ENCODE peak calls at places on chromosomes 11 and 22, in four cellular contexts. S, T, G and C are unnamed samples.

GRCh38 chr22:20566420-20567260 is 59.2 kb downstream of the MED15 start:
- DNase-seq in S (no peak), T (peak; percentile 64), G (no peak), C (peak; percentile 69)

GRCh38 chr22:31211862-31212730 is at the start of gene LIMK2:
- DNase-seq in S (peak; percentile 96), T (peak; percentile 98), G (peak; percentile 99), C (peak; percentile 89)

GRCh38 chr11:61158691-61159381 is 2.4 kb downstream of the VPS37C start:
- DNase-seq in S (no peak), T (no peak), G (no peak), C (peak; percentile 50)

GRCh38 chr11:2777871-2778629 is 78.3 kb upstream of the KCNQ1OT1 start:
- DNase-seq in S (peak; percentile 89), T (peak; percentile 53), G (peak; percentile 3), C (no peak)

GRCh38 chr11:103682318-103683184 is 353.9 kb upstream of the DDI1 start:
- DNase-seq in S (peak; percentile 92), T (no peak), G (peak; percentile 68), C (peak; percentile 79)

GRCh38 chr11:12893787-12894672 is 115.1 kb upstream of the RASSF10 start:
- DNase-seq in S (no peak), T (no peak), G (peak; percentile 72), C (peak; percentile 55)

GRCh38 chr11:118878187-118878586 is 5.5 kb upstream of the CXCR5 start:
- DNase-seq in S (no peak), T (no peak), G (no peak), C (no peak)

GRCh38 chr22:30649430-30650007 is 13.9 kb downstream of the SLC35E4 start:
- DNase-seq in S (no peak), T (peak; percentile 89), G (no peak), C (peak; percentile 71)

GRCh38 chr11:86741489-86742435 is 58.6 kb upstream of the PRSS23 start:
- DNase-seq in S (no peak), T (no peak), G (no peak), C (peak; percentile 82)

GRCh38 chr22:19019679-19020032 is 83.6 kb upstream of the PRODH start:
- DNase-seq in S (no peak), T (no peak), G (no peak), C (no peak)

GRCh38 chr11:15826826-15827225 is 529.5 kb downstream of the SOX6 start:
- DNase-seq in S (peak; percentile 87), T (no peak), G (peak; percentile 87), C (peak; percentile 34)

GRCh38 chr22:36180038-36180880 is 19.7 kb upstream of the APOL3 start:
- DNase-seq in S (peak; percentile 96), T (peak; percentile 79), G (peak; percentile 91), C (peak; percentile 72)

GRCh38 chr11:71563401-71563800 is 2.0 kb upstream of the KRTAP5-10 start:
- DNase-seq in S (no peak), T (no peak), G (peak; percentile 59), C (peak; percentile 58)

GRCh38 chr11:67316882-67317364 is 13.6 kb downstream of the SSH3 start:
- DNase-seq in S (no peak), T (no peak), G (no peak), C (peak; percentile 71)

GRCh38 chr11:116357769-116358544 is 414.8 kb downstream of the BUD13 start:
- DNase-seq in S (no peak), T (no peak), G (peak; percentile 60), C (no peak)
- TF ChIP-seq CTCF in S (no peak), T (peak; percentile 45), G (peak; percentile 71), C (no peak)

DNA sequence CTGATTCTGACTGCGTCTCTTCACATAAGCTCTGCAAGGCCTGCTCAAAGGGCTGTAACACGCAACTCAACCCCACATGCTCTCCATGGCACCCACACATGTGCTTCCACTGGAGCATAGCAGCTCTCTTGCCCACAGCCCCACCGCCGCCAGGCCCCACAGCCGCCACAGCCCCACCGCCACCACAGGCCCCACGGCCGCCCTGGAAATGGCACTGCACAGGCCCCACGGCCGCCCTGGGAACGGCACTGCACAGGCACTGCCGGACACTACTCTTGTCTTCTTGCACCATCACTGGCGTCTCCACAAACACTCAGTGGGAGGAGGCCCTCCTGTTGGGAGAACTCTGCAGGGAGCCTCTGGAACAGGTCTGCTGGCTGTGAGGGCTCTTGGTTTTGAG is 8.6 kb downstream of the MOB2 start:
- DNase-seq in S (no peak), T (no peak), G (no peak), C (no peak)
- TF ChIP-seq CTCF in S (no peak), T (no peak), G (no peak), C (no peak)

GRCh38 chr22:22342697-22343602 is 98.4 kb downstream of the VPREB1 start:
- DNase-seq in S (peak; percentile 90), T (peak; percentile 71), G (peak; percentile 62), C (peak; percentile 82)
- TF ChIP-seq CTCF in S (peak; percentile 31), T (peak; percentile 88), G (peak; percentile 94), C (peak; percentile 88)

DNA sequence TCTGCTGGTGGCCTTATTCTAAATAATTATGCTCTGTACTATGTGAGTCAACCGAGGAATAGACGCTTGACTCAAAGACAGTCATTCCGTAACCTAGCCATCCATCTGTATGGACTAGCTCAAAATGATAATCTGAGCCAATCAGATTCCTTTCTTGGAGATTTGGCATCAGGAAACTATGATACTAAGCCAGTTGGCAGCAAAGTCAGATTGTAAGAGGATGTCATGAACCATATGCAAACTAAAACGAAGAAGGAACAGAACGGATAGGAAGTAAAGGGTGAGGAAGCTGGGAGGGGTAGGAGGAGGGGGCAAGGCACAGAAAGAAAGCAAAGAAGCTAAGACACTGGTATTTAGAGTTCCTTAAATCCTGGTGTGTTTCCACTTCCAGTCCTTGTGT is 10.7 kb upstream of the SESN3 start:
- DNase-seq in S (no peak), T (no peak), G (no peak), C (no peak)
- TF ChIP-seq CTCF in S (no peak), T (no peak), G (no peak), C (no peak)

GRCh38 chr11:45017329-45017728 is 66.6 kb upstream of the TP53I11 start:
- DNase-seq in S (peak; percentile 42), T (no peak), G (peak; percentile 29), C (no peak)
- TF ChIP-seq CTCF in S (no peak), T (no peak), G (peak; percentile 34), C (no peak)

GRCh38 chr11:6603287-6604080 is at the start of the genes ILK and RRP8:
- DNase-seq in S (peak; percentile 97), T (peak; percentile 95), G (peak; percentile 92), C (peak; percentile 90)
- TF ChIP-seq CTCF in S (peak; percentile 52), T (no peak), G (no peak), C (no peak)

GRCh38 chr11:122159173-122159701 is 43.2 kb upstream of the BLID start:
- DNase-seq in S (no peak), T (no peak), G (no peak), C (peak; percentile 75)
- TF ChIP-seq CTCF in S (no peak), T (no peak), G (no peak), C (no peak)

GRCh38 chr11:76307416-76307815 is 73.5 kb downstream of the THAP12 start:
- DNase-seq in S (no peak), T (no peak), G (no peak), C (no peak)
- TF ChIP-seq CTCF in S (no peak), T (no peak), G (no peak), C (no peak)